ENCODE peak calls at places on chromosome 15, in eight cellular contexts. E, A, L, Z, Q, F, R and X are unnamed samples.
A peak's percentile ranks its signal among the peaks of the same experiment; 100 is the strongest.

GRCh38 chr15:34023932-34024331 is 15.1 kb downstream of the AVEN start:
- DNase-seq in E (no peak), A (no peak), L (no peak), Z (no peak), Q (no peak), F (no peak), R (no peak), X (no peak)

GRCh38 chr15:82647045-82647834 is at the start of gene CPEB1:
- DNase-seq in E (peak; percentile 66), A (peak; percentile 42), L (no peak), Z (no peak), Q (no peak), F (peak; percentile 90), R (peak; percentile 86), X (peak; percentile 88)

GRCh38 chr15:61092387-61093157 is 136.5 kb downstream of the RORA start:
- DNase-seq in E (no peak), A (no peak), L (no peak), Z (no peak), Q (no peak), F (no peak), R (no peak), X (no peak)

GRCh38 chr15:60844431-60845174 is 365.7 kb upstream of the ICE2 start:
- DNase-seq in E (no peak), A (peak; percentile 24), L (no peak), Z (no peak), Q (no peak), F (no peak), R (no peak), X (no peak)

GRCh38 chr15:25767356-25768151 is 95.6 kb downstream of the ATP10A start:
- DNase-seq in E (no peak), A (no peak), L (no peak), Z (no peak), Q (no peak), F (no peak), R (no peak), X (no peak)

GRCh38 chr15:85689729-85690128 is 105.0 kb downstream of the KLHL25 start:
- DNase-seq in E (no peak), A (peak; percentile 56), L (peak; percentile 54), Z (no peak), Q (no peak), F (no peak), R (peak; percentile 61), X (no peak)

GRCh38 chr15:50137330-50137761 is 18.3 kb upstream of the ATP8B4 start:
- DNase-seq in E (peak; percentile 77), A (no peak), L (no peak), Z (no peak), Q (no peak), F (no peak), R (no peak), X (no peak)

GRCh38 chr15:101092186-101092866 is 159.5 kb downstream of the CHSY1 start:
- DNase-seq in E (no peak), A (no peak), L (no peak), Z (no peak), Q (no peak), F (no peak), R (no peak), X (no peak)

GRCh38 chr15:70566989-70567388 is 196.4 kb downstream of the UACA start:
- DNase-seq in E (no peak), A (no peak), L (no peak), Z (peak; percentile 45), Q (no peak), F (no peak), R (no peak), X (no peak)

GRCh38 chr15:70569718-70570231 is 193.6 kb downstream of the UACA start:
- DNase-seq in E (peak; percentile 37), A (no peak), L (no peak), Z (no peak), Q (no peak), F (no peak), R (no peak), X (no peak)

GRCh38 chr15:70573121-70573850 is 190.1 kb downstream of the UACA start:
- DNase-seq in E (no peak), A (no peak), L (no peak), Z (peak; percentile 31), Q (no peak), F (no peak), R (no peak), X (no peak)

GRCh38 chr15:70566047-70566835 is 197.1 kb downstream of the UACA start:
- DNase-seq in E (no peak), A (no peak), L (no peak), Z (peak; percentile 45), Q (no peak), F (no peak), R (no peak), X (no peak)

GRCh38 chr15:70569139-70569717 is 194.1 kb downstream of the UACA start:
- DNase-seq in E (peak; percentile 67), A (no peak), L (peak; percentile 43), Z (peak; percentile 23), Q (no peak), F (peak; percentile 44), R (no peak), X (no peak)
- TF ChIP-seq EP300 in E (no peak), A (no peak), L (no peak), Z (no peak), Q (no peak), F (no peak), R (no peak), X (no peak)

GRCh38 chr15:93384886-93385285 is 295.9 kb upstream of the RGMA start:
- DNase-seq in E (no peak), A (no peak), L (no peak), Z (no peak), Q (no peak), F (no peak), R (no peak), X (no peak)
- TF ChIP-seq EP300 in E (no peak), A (no peak), L (no peak), Z (no peak), Q (no peak), F (no peak), R (no peak), X (no peak)

GRCh38 chr15:32705450-32705849 is 12.4 kb upstream of the GREM1 start:
- DNase-seq in E (no peak), A (no peak), L (no peak), Z (no peak), Q (no peak), F (no peak), R (no peak), X (no peak)
- TF ChIP-seq EP300 in E (no peak), A (no peak), L (no peak), Z (no peak), Q (no peak), F (no peak), R (no peak), X (no peak)

DNA sequence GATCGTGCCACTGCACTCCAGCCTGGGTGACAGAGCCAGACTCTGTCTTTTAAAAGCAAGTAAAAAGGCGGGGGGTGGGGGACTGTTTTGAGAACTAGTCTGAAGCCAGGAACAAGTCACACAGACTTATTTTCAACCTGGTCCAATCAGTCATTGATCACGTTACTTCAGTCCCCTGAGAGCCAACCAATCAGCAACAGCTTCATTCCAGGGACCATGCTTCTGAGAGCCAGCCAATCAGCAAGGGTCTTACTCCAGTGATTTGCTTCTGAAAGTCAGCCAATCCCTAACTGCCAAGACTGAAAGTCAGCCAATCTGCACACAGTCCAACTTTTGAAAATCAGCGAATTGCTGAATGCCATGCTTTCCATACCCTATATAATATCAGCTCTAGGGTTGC is 48.6 kb upstream of the C15orf39 start:
- DNase-seq in E (peak; percentile 59), A (no peak), L (no peak), Z (no peak), Q (no peak), F (peak; percentile 42), R (no peak), X (no peak)
- TF ChIP-seq EP300 in E (no peak), A (no peak), L (no peak), Z (no peak), Q (no peak), F (no peak), R (no peak), X (no peak)

DNA sequence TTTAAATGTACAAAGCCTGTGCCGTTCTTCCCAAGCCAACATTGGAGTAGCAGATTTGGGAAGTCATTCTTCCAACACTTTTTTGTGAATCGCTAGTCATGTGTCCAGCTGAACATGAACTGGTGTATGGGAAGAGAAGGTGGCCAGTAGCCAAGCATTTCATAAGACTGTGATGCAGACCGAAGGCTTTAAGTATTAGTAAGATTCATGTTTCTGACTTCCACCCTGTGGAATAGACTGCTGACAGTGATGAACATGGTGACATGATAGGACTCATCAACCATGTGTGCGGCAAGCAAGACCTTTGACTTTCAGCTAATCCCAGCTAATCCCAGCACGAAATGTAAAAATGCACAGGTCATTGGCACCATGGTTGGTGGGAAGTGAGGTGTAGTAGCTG is 48.3 kb upstream of the THSD4 start:
- DNase-seq in E (no peak), A (no peak), L (no peak), Z (no peak), Q (no peak), F (no peak), R (no peak), X (no peak)
- TF ChIP-seq EP300 in E (no peak), A (no peak), L (no peak), Z (no peak), Q (no peak), F (no peak), R (no peak), X (no peak)

GRCh38 chr15:73323374-73323955 is 45.3 kb downstream of the HCN4 start:
- DNase-seq in E (no peak), A (no peak), L (no peak), Z (no peak), Q (no peak), F (no peak), R (peak; percentile 10), X (no peak)
- TF ChIP-seq EP300 in E (no peak), A (no peak), L (no peak), Z (no peak), Q (no peak), F (no peak), R (no peak), X (no peak)

GRCh38 chr15:37098468-37099320 is 1.7 kb downstream of the MEIS2 start:
- DNase-seq in E (peak; percentile 17), A (no peak), L (no peak), Z (no peak), Q (no peak), F (peak; percentile 53), R (peak; percentile 74), X (peak; percentile 76)
- TF ChIP-seq EP300 in E (no peak), A (no peak), L (no peak), Z (no peak), Q (no peak), F (no peak), R (no peak), X (no peak)